ENCODE peak calls at places on chromosome 15, in nine cellular contexts. One of them, this sample, is unnamed.

GRCh38 chr15:70093070-70093469 is 4.6 kb downstream of the TLE3 start:
- DNase-seq in HepG2: peak; percentile 23
- DNase-seq in tibial nerve: no peak
- DNase-seq in esophagus squamous epithelium: no peak
- DNase-seq in tibial artery: no peak
- DNase-seq in gastrocnemius medialis: no peak
- DNase-seq in cardiac muscle cell: peak; percentile 56
- DNase-seq in PC-3: no peak
- DNase-seq in heart right ventricle: no peak
- DNase-seq in this sample: no peak

GRCh38 chr15:80710635-80711553 is 15.8 kb downstream of the ABHD17C start:
- DNase-seq in gastrocnemius medialis: no peak
- DNase-seq in cardiac muscle cell: no peak
- DNase-seq in tibial nerve: no peak
- DNase-seq in esophagus squamous epithelium: no peak
- DNase-seq in PC-3: peak; percentile 52
- DNase-seq in HepG2: no peak
- DNase-seq in tibial artery: no peak
- DNase-seq in heart right ventricle: no peak
- DNase-seq in this sample: no peak

GRCh38 chr15:66387176-66388056 is 704 bp downstream of the MAP2K1 start:
- DNase-seq in esophagus squamous epithelium: no peak
- DNase-seq in HepG2: peak; percentile 29
- DNase-seq in heart right ventricle: peak; percentile 65
- DNase-seq in tibial artery: peak; percentile 62
- DNase-seq in cardiac muscle cell: peak; percentile 65
- DNase-seq in PC-3: peak; percentile 48
- DNase-seq in tibial nerve: peak; percentile 37
- DNase-seq in gastrocnemius medialis: peak; percentile 22
- DNase-seq in this sample: peak; percentile 59

GRCh38 chr15:38610748-38611147 is 46.1 kb upstream of the RASGRP1 start:
- DNase-seq in gastrocnemius medialis: no peak
- DNase-seq in esophagus squamous epithelium: no peak
- DNase-seq in PC-3: no peak
- DNase-seq in cardiac muscle cell: no peak
- DNase-seq in HepG2: no peak
- DNase-seq in tibial artery: no peak
- DNase-seq in heart right ventricle: no peak
- DNase-seq in tibial nerve: no peak
- DNase-seq in this sample: no peak

GRCh38 chr15:43190178-43190577 is 5.0 kb downstream of the CCNDBP1 start:
- DNase-seq in esophagus squamous epithelium: no peak
- DNase-seq in heart right ventricle: peak; percentile 74
- DNase-seq in tibial nerve: no peak
- DNase-seq in tibial artery: no peak
- DNase-seq in HepG2: no peak
- DNase-seq in gastrocnemius medialis: no peak
- DNase-seq in cardiac muscle cell: peak; percentile 17
- DNase-seq in PC-3: no peak
- DNase-seq in this sample: no peak

GRCh38 chr15:50418041-50418583 is 6.1 kb upstream of the USP8 start:
- DNase-seq in tibial nerve: no peak
- DNase-seq in HepG2: no peak
- DNase-seq in cardiac muscle cell: peak; percentile 3
- DNase-seq in tibial artery: no peak
- DNase-seq in PC-3: no peak
- DNase-seq in esophagus squamous epithelium: no peak
- DNase-seq in heart right ventricle: no peak
- DNase-seq in gastrocnemius medialis: no peak
- DNase-seq in this sample: no peak

GRCh38 chr15:67501177-67501835 is 19.6 kb upstream of the C15orf61 start:
- DNase-seq in esophagus squamous epithelium: no peak
- DNase-seq in PC-3: peak; percentile 46
- DNase-seq in heart right ventricle: no peak
- DNase-seq in tibial nerve: no peak
- DNase-seq in tibial artery: no peak
- DNase-seq in gastrocnemius medialis: no peak
- DNase-seq in HepG2: peak; percentile 24
- DNase-seq in cardiac muscle cell: peak; percentile 55
- DNase-seq in this sample: no peak

GRCh38 chr15:97694456-97694855 is 266.0 kb upstream of the ARRDC4 start:
- DNase-seq in HepG2: no peak
- DNase-seq in heart right ventricle: no peak
- DNase-seq in cardiac muscle cell: no peak
- DNase-seq in tibial nerve: no peak
- DNase-seq in tibial artery: no peak
- DNase-seq in gastrocnemius medialis: no peak
- DNase-seq in esophagus squamous epithelium: no peak
- DNase-seq in PC-3: no peak
- DNase-seq in this sample: no peak

GRCh38 chr15:31200735-31201151 is 99.2 kb upstream of the TRPM1 start:
- DNase-seq in gastrocnemius medialis: peak; percentile 70
- DNase-seq in heart right ventricle: peak; percentile 75
- DNase-seq in tibial artery: peak; percentile 54
- DNase-seq in PC-3: peak; percentile 66
- DNase-seq in tibial nerve: peak; percentile 57
- DNase-seq in cardiac muscle cell: peak; percentile 90
- DNase-seq in esophagus squamous epithelium: no peak
- DNase-seq in HepG2: peak; percentile 46
- DNase-seq in this sample: peak; percentile 43

GRCh38 chr15:80780416-80781221 is 1.4 kb downstream of the CEMIP start:
- DNase-seq in gastrocnemius medialis: no peak
- DNase-seq in tibial nerve: no peak
- DNase-seq in esophagus squamous epithelium: no peak
- DNase-seq in tibial artery: no peak
- DNase-seq in PC-3: peak; percentile 69
- DNase-seq in cardiac muscle cell: peak; percentile 74
- DNase-seq in heart right ventricle: peak; percentile 63
- DNase-seq in HepG2: peak; percentile 47
- DNase-seq in this sample: no peak

DNA sequence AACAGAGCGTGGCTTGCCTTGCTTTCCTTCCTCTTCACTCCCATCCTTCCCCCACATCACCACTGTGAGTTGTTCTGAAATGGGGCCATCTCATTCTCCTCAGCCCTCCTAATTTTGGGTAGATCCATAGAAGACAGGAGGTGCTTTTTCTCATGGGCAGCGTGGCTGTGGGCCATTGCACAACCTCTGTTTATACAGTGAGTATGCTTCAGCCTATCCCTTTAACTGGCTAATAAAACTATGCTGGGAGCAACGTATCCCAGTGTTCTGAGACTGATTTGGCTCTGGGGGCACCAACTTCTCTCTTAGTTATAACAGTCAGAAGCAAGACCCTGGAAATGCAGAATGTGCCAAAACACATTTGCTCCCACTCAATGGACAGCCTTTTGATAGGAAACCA is 97.1 kb upstream of the ICE2 start:
- DNase-seq in gastrocnemius medialis: no peak
- DNase-seq in heart right ventricle: no peak
- DNase-seq in tibial artery: no peak
- DNase-seq in esophagus squamous epithelium: no peak
- DNase-seq in HepG2: peak; percentile 69
- DNase-seq in PC-3: peak; percentile 60
- DNase-seq in tibial nerve: no peak
- DNase-seq in cardiac muscle cell: peak; percentile 22
- DNase-seq in this sample: no peak
- H3K4me1 ChIP-seq in gastrocnemius medialis: peaks cover 75% of the 10 kb centered on the region
- H3K4me1 ChIP-seq in heart right ventricle: peaks cover 9% of the 10 kb centered on the region
- H3K4me1 ChIP-seq in tibial artery: no peaks in the 10 kb centered on the region
- H3K4me1 ChIP-seq in esophagus squamous epithelium: peaks cover 73% of the 10 kb centered on the region
- H3K4me1 ChIP-seq in HepG2: peaks cover 89% of the 10 kb centered on the region
- H3K4me1 ChIP-seq in PC-3: peaks cover 3% of the 10 kb centered on the region
- H3K4me1 ChIP-seq in tibial nerve: no peaks in the 10 kb centered on the region
- H3K4me1 ChIP-seq in cardiac muscle cell: no peaks in the 10 kb centered on the region
- H3K4me1 ChIP-seq in this sample: peaks cover 72% of the 10 kb centered on the region

GRCh38 chr15:96342143-96342466 is 11.6 kb downstream of the NR2F2 start:
- DNase-seq in HepG2: no peak
- DNase-seq in tibial nerve: no peak
- DNase-seq in PC-3: no peak
- DNase-seq in tibial artery: no peak
- DNase-seq in gastrocnemius medialis: no peak
- DNase-seq in esophagus squamous epithelium: no peak
- DNase-seq in cardiac muscle cell: no peak
- DNase-seq in heart right ventricle: no peak
- DNase-seq in this sample: no peak
- H3K4me3 ChIP-seq in HepG2: no peak overlapping the region
- H3K4me3 ChIP-seq in tibial nerve: peak overlapping the region; percentile 75
- H3K4me3 ChIP-seq in PC-3: no peak overlapping the region
- H3K4me3 ChIP-seq in tibial artery: peak overlapping the region; percentile 92
- H3K4me3 ChIP-seq in gastrocnemius medialis: peak overlapping the region; percentile 81
- H3K4me3 ChIP-seq in esophagus squamous epithelium: peak overlapping the region; percentile 73
- H3K4me3 ChIP-seq in cardiac muscle cell: no peak overlapping the region
- H3K4me3 ChIP-seq in heart right ventricle: peak overlapping the region; percentile 77
- H3K4me3 ChIP-seq in this sample: no peak overlapping the region

GRCh38 chr15:41949400-41950126 is 22.8 kb downstream of the EHD4 start:
- DNase-seq in tibial nerve: no peak
- DNase-seq in heart right ventricle: no peak
- DNase-seq in PC-3: no peak
- DNase-seq in gastrocnemius medialis: no peak
- DNase-seq in tibial artery: no peak
- DNase-seq in esophagus squamous epithelium: no peak
- DNase-seq in HepG2: no peak
- DNase-seq in cardiac muscle cell: peak; percentile 39
- DNase-seq in this sample: no peak

GRCh38 chr15:41950505-41950904 is 21.9 kb downstream of the EHD4 start:
- DNase-seq in esophagus squamous epithelium: no peak
- DNase-seq in HepG2: no peak
- DNase-seq in cardiac muscle cell: no peak
- DNase-seq in gastrocnemius medialis: no peak
- DNase-seq in PC-3: no peak
- DNase-seq in tibial artery: peak; percentile 71
- DNase-seq in heart right ventricle: no peak
- DNase-seq in tibial nerve: no peak
- DNase-seq in this sample: no peak

GRCh38 chr15:41950127-41950483 is 22.3 kb downstream of the EHD4 start:
- DNase-seq in esophagus squamous epithelium: no peak
- DNase-seq in tibial nerve: no peak
- DNase-seq in gastrocnemius medialis: no peak
- DNase-seq in PC-3: no peak
- DNase-seq in heart right ventricle: no peak
- DNase-seq in cardiac muscle cell: no peak
- DNase-seq in tibial artery: no peak
- DNase-seq in HepG2: no peak
- DNase-seq in this sample: no peak

GRCh38 chr15:41946970-41947369 is 25.4 kb downstream of the EHD4 start:
- DNase-seq in tibial nerve: no peak
- DNase-seq in esophagus squamous epithelium: no peak
- DNase-seq in tibial artery: no peak
- DNase-seq in cardiac muscle cell: no peak
- DNase-seq in gastrocnemius medialis: no peak
- DNase-seq in HepG2: no peak
- DNase-seq in PC-3: no peak
- DNase-seq in heart right ventricle: no peak
- DNase-seq in this sample: no peak

GRCh38 chr15:41948499-41948898 is 23.9 kb downstream of the EHD4 start:
- DNase-seq in cardiac muscle cell: no peak
- DNase-seq in tibial nerve: peak; percentile 57
- DNase-seq in heart right ventricle: no peak
- DNase-seq in esophagus squamous epithelium: no peak
- DNase-seq in gastrocnemius medialis: peak; percentile 37
- DNase-seq in tibial artery: peak; percentile 85
- DNase-seq in PC-3: no peak
- DNase-seq in HepG2: no peak
- DNase-seq in this sample: no peak
- H3K4me1 ChIP-seq in cardiac muscle cell: peaks cover 30% of the 10 kb centered on the region
- H3K4me1 ChIP-seq in tibial nerve: peaks cover 54% of the 10 kb centered on the region
- H3K4me1 ChIP-seq in heart right ventricle: peaks cover 92% of the 10 kb centered on the region
- H3K4me1 ChIP-seq in esophagus squamous epithelium: peaks cover 87% of the 10 kb centered on the region
- H3K4me1 ChIP-seq in gastrocnemius medialis: no peaks in the 10 kb centered on the region
- H3K4me1 ChIP-seq in tibial artery: peaks cover 72% of the 10 kb centered on the region
- H3K4me1 ChIP-seq in PC-3: peaks cover 24% of the 10 kb centered on the region
- H3K4me1 ChIP-seq in HepG2: peaks cover 16% of the 10 kb centered on the region
- H3K4me1 ChIP-seq in this sample: no peaks in the 10 kb centered on the region

GRCh38 chr15:101615986-101616848 is 36.0 kb downstream of the TM2D3 start:
- DNase-seq in tibial nerve: peak; percentile 20
- DNase-seq in heart right ventricle: peak; percentile 80
- DNase-seq in tibial artery: peak; percentile 42
- DNase-seq in HepG2: peak; percentile 60
- DNase-seq in esophagus squamous epithelium: no peak
- DNase-seq in PC-3: peak; percentile 76
- DNase-seq in cardiac muscle cell: peak; percentile 88
- DNase-seq in gastrocnemius medialis: no peak
- DNase-seq in this sample: no peak
- H3K4me3 ChIP-seq in tibial nerve: peak overlapping the region; percentile 19
- H3K4me3 ChIP-seq in heart right ventricle: no peak overlapping the region
- H3K4me3 ChIP-seq in tibial artery: peak overlapping the region; percentile 22
- H3K4me3 ChIP-seq in HepG2: peak overlapping the region; percentile 3
- H3K4me3 ChIP-seq in esophagus squamous epithelium: peak overlapping the region; percentile 43
- H3K4me3 ChIP-seq in PC-3: peak overlapping the region; percentile 53
- H3K4me3 ChIP-seq in cardiac muscle cell: no peak overlapping the region
- H3K4me3 ChIP-seq in gastrocnemius medialis: peak overlapping the region; percentile 6
- H3K4me3 ChIP-seq in this sample: no peak overlapping the region